ENCODE peak calls at places on chromosomes 6 and 20, in six cellular contexts. L is prostate gland, J is transverse colon, I is HCT116, M is HepG2, X is stomach. Z is an unnamed sample.

GRCh38 chr6:22926613-22927348 is 357.4 kb downstream of the HDGFL1 start:
- DNase-seq in L (no peak), J (no peak), I (no peak), M (no peak), X (no peak), Z (no peak)

GRCh38 chr6:5204340-5204739 is 56.4 kb downstream of the LYRM4 start:
- DNase-seq in L (no peak), J (no peak), I (no peak), M (no peak), X (no peak), Z (no peak)

GRCh38 chr6:3697609-3698008 is 53.9 kb downstream of the PXDC1 start:
- DNase-seq in L (no peak), J (no peak), I (no peak), M (no peak), X (no peak), Z (peak; percentile 32)

GRCh38 chr20:41830702-41831101 is 212.5 kb upstream of the CHD6 start:
- DNase-seq in L (no peak), J (no peak), I (no peak), M (no peak), X (no peak), Z (no peak)

GRCh38 chr6:3726421-3726820 is 25.1 kb downstream of the PXDC1 start:
- DNase-seq in L (no peak), J (no peak), I (no peak), M (no peak), X (no peak), Z (no peak)

GRCh38 chr6:37940074-37940847 is 120.7 kb downstream of the ZFAND3 start:
- DNase-seq in L (peak; percentile 16), J (no peak), I (no peak), M (no peak), X (no peak), Z (no peak)

GRCh38 chr6:6546318-6547110 is 42.0 kb upstream of the LY86 start:
- DNase-seq in L (no peak), J (peak; percentile 14), I (no peak), M (no peak), X (peak; percentile 28), Z (no peak)

GRCh38 chr20:60250251-60250650 is 292.0 kb downstream of the CDH26 start:
- DNase-seq in L (no peak), J (no peak), I (no peak), M (no peak), X (no peak), Z (peak; percentile 17)

GRCh38 chr20:59774204-59774641 is 159.2 kb downstream of the SYCP2 start:
- DNase-seq in L (no peak), J (no peak), I (no peak), M (no peak), X (peak; percentile 5), Z (no peak)

GRCh38 chr6:46098678-46099077 is 31.1 kb upstream of the ENPP4 start:
- DNase-seq in L (peak; percentile 60), J (peak; percentile 69), I (peak; percentile 51), M (peak; percentile 68), X (peak; percentile 82), Z (no peak)

GRCh38 chr6:29965873-29966601 is 23.7 kb downstream of the HLA-A start:
- DNase-seq in L (peak; percentile 57), J (peak; percentile 91), I (peak; percentile 91), M (peak; percentile 95), X (peak; percentile 92), Z (peak; percentile 65)

GRCh38 chr20:10255846-10256245 is 37.2 kb downstream of the SNAP25 start:
- DNase-seq in L (no peak), J (no peak), I (no peak), M (no peak), X (no peak), Z (no peak)

GRCh38 chr6:75882734-75883133 is 133.7 kb downstream of the MYO6 start:
- DNase-seq in L (no peak), J (no peak), I (no peak), M (no peak), X (no peak), Z (no peak)

DNA sequence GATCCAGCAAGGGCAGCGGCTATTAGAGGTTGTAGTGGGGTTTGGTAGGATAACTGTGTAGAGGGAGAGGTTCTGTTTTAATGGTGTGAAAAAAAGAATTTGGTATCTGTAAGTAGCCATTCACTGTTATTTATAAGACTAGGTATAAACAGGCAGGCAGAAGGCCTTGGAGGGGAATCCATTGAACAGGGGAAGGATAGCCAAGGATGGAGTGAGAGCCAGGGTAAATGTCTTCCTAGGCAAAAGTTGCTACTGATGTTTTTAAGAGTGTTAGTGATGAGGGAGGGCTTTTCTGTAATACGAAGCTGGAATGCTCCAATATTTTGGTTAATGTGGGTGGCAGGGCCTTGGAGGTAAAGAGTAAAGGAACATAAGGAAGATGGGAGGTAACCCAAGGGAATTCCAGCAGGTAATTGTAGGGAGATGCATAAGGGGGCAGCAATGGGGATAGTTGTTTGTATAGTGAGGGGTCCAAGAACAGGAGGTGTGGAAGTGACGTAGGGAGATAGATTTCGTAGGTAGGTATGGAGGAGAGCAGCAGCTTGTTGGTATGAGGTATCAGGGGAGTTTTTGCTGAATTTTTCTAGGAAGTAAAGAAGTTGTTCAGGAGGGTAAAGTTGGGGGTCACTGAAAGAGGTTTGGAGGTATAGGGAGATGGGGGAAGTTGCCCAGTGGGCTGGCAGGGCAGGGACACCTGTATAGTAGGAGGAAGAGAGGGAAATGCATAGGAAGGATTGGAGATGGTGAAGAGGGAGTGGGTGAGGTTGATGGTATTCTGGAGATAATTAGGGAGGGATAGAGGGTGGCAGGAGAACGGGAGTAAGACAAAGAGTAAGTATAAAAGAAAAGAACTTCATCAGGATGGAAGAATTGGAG is 752.4 kb upstream of the ADGRB3 start:
- DNase-seq in L (no peak), J (no peak), I (no peak), M (no peak), X (no peak), Z (no peak)
- TF ChIP-seq POLR2A in L (no peak), J (no peak), I (no peak), M (no peak), X (no peak), Z (no peak)

GRCh38 chr20:56691325-56691990 is 62.4 kb downstream of the TFAP2C start:
- DNase-seq in L (no peak), J (no peak), I (no peak), M (no peak), X (no peak), Z (no peak)

GRCh38 chr20:56690531-56691175 is 61.5 kb downstream of the TFAP2C start:
- DNase-seq in L (no peak), J (peak; percentile 28), I (no peak), M (no peak), X (no peak), Z (no peak)

GRCh38 chr20:56689852-56690485 is 60.9 kb downstream of the TFAP2C start:
- DNase-seq in L (no peak), J (no peak), I (no peak), M (no peak), X (no peak), Z (peak; percentile 49)

GRCh38 chr20:56688106-56688505 is 59.0 kb downstream of the TFAP2C start:
- DNase-seq in L (no peak), J (no peak), I (no peak), M (no peak), X (no peak), Z (no peak)

GRCh38 chr20:56689318-56689717 is 60.2 kb downstream of the TFAP2C start:
- DNase-seq in L (peak; percentile 7), J (no peak), I (no peak), M (no peak), X (no peak), Z (peak; percentile 87)
- TF ChIP-seq POLR2A in L (no peak), J (no peak), I (no peak), M (no peak), X (no peak), Z (no peak)

GRCh38 chr6:159874475-159874874 is 16.3 kb upstream of the MAS1 start:
- DNase-seq in L (no peak), J (no peak), I (no peak), M (no peak), X (peak; percentile 48), Z (no peak)

GRCh38 chr6:159871911-159872310 is 18.9 kb upstream of the MAS1 start:
- DNase-seq in L (no peak), J (no peak), I (no peak), M (no peak), X (no peak), Z (no peak)

GRCh38 chr6:159877256-159877808 is 13.5 kb upstream of the MAS1 start:
- DNase-seq in L (no peak), J (no peak), I (no peak), M (no peak), X (no peak), Z (no peak)

GRCh38 chr6:159878341-159878740 is 12.4 kb upstream of the MAS1 start:
- DNase-seq in L (no peak), J (no peak), I (no peak), M (no peak), X (no peak), Z (no peak)

DNA sequence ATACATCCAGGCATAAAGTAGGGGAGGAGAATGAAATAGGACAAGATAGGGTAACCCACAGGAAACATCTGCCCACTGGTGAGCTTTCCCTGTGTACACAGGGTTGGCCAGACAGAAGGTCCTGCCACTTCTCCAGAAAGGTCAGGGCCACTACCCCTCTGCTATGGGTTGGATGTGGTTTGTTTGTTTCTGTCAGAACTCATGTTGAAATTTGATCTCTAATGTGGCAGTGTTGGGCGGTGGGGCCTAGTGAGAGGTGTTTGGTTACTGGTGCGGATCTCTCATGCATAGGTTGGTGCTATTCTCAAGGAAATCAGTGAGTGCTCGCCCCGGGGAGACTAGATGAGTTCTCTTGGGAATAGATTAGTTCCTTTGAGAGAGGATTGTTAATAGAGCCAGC is 15.6 kb upstream of the MAS1 start:
- DNase-seq in L (no peak), J (no peak), I (no peak), M (peak; percentile 75), X (no peak), Z (no peak)
- TF ChIP-seq POLR2A in L (no peak), J (no peak), I (no peak), M (no peak), X (no peak), Z (no peak)

GRCh38 chr6:36598739-36599318 is 4.7 kb downstream of the SRSF3 start:
- DNase-seq in L (no peak), J (peak; percentile 5), I (no peak), M (no peak), X (no peak), Z (no peak)

GRCh38 chr6:36599791-36600209 is 5.6 kb downstream of the SRSF3 start:
- DNase-seq in L (no peak), J (no peak), I (no peak), M (no peak), X (peak; percentile 63), Z (no peak)

GRCh38 chr6:36598326-36598725 is 4.2 kb downstream of the SRSF3 start:
- DNase-seq in L (no peak), J (peak; percentile 22), I (no peak), M (no peak), X (no peak), Z (no peak)

GRCh38 chr6:36603222-36604089 is 9.3 kb downstream of the SRSF3 start:
- DNase-seq in L (no peak), J (no peak), I (no peak), M (no peak), X (no peak), Z (no peak)

DNA sequence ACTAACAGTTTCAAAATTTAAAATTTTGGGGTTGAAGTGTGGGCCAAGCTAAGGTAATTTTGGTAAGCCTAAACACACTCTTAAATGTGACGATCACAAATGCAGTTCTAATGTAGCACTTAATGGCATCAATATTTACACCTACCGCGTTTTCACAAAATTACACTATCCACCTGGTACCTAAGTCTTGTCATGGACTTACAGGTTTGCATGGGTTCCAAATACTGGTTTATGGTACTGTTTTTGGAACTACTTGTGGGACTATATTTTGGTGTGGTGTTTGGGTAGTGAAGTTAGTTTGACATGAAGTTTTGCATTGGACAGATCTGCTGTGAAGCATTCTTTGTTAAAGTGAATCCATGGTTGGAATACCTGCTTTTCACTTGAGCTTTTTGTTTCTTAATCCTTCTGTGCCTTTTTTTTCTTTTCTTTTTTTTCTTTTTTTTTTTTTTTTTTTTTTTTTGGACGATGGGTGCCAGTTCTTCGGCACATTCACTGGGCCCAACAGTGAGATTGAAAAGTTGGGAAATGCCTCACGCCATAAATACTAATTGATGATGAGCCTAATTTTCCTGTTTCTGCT is 6.5 kb downstream of the SRSF3 start:
- DNase-seq in L (no peak), J (no peak), I (no peak), M (no peak), X (no peak), Z (no peak)
- TF ChIP-seq POLR2A in L (no peak), J (no peak), I (no peak), M (no peak), X (no peak), Z (no peak)